ENCODE peak calls at places on chromosomes 13 and 19, in six cellular contexts. J, R, M, O, D and P are unnamed samples.

GRCh38 chr19:48401277-48401676 is 7.8 kb downstream of the GRIN2D start:
- DNase-seq in D (no peak), J (no peak), R (no peak), M (no peak), O (no peak), P (no peak)

GRCh38 chr19:32708457-32708856 is 11.1 kb upstream of the TDRD12 start:
- DNase-seq in D (no peak), R (no peak), M (no peak), J (no peak), O (no peak), P (no peak)

GRCh38 chr13:55714120-55714519 is 1426.6 kb upstream of the PRR20A start:
- DNase-seq in M (no peak), O (no peak), J (no peak), D (no peak), R (no peak), P (no peak)

GRCh38 chr13:66859934-66860867 is 369.9 kb downstream of the PCDH9 start:
- DNase-seq in M (no peak), O (no peak), J (no peak), D (no peak), R (no peak), P (no peak)

GRCh38 chr19:35353635-35354034 is 4.6 kb upstream of the FFAR3 start:
- DNase-seq in D (peak), M (no peak), J (no peak), R (no peak), O (peak), P (no peak)

GRCh38 chr13:110289661-110290060 is 17.3 kb downstream of the COL4A1 start:
- DNase-seq in M (no peak), R (no peak), D (no peak), J (no peak), O (no peak), P (no peak)

GRCh38 chr13:65638572-65639168 is 1591.5 kb downstream of the PCDH9 start:
- DNase-seq in D (peak), J (peak), O (no peak), M (no peak), R (no peak), P (no peak)

GRCh38 chr13:80823472-80823871 is 482.5 kb upstream of the SPRY2 start:
- DNase-seq in R (no peak), J (no peak), O (no peak), D (no peak), M (no peak), P (no peak)

GRCh38 chr13:110471833-110472162 is 89.7 kb downstream of the RAB20 start:
- DNase-seq in J (no peak), M (peak), D (no peak), R (peak), O (peak), P (no peak)

GRCh38 chr13:50320297-50320862 is 305.1 kb downstream of the KCNRG start:
- DNase-seq in D (peak), J (no peak), O (no peak), M (no peak), R (no peak), P (peak)

GRCh38 chr13:89688908-89689307 is 1658.6 kb upstream of the MIR17HG start:
- DNase-seq in D (no peak), R (no peak), J (no peak), M (no peak), O (no peak), P (no peak)

GRCh38 chr13:94860981-94861407 is 148.6 kb upstream of the SOX21 start:
- DNase-seq in R (no peak), M (no peak), D (peak), J (no peak), O (no peak), P (no peak)

GRCh38 chr19:41913476-41914190 is 14.6 kb downstream of the ERFL start:
- DNase-seq in J (no peak), D (no peak), R (no peak), M (no peak), O (no peak), P (no peak)

GRCh38 chr13:63901630-63902029 is 2486.0 kb upstream of the PCDH20 start:
- DNase-seq in M (no peak), D (no peak), O (no peak), J (no peak), R (no peak), P (no peak)

GRCh38 chr13:104869501-104869900 is 1666.0 kb downstream of the EFNB2 start:
- DNase-seq in M (no peak), D (no peak), O (no peak), J (no peak), R (no peak), P (no peak)

GRCh38 chr13:40666905-40667621 is 622 bp upstream of the FOXO1 start:
- DNase-seq in J (peak), D (peak), R (peak), O (peak), M (peak), P (peak)

GRCh38 chr19:19043881-19044280 is 10.5 kb downstream of the ARMC6 start:
- DNase-seq in M (no peak), D (no peak), R (no peak), O (no peak), J (no peak), P (no peak)

GRCh38 chr19:55598719-55599467 is 424 bp downstream of the FIZ1 start:
- DNase-seq in R (peak), O (peak), J (peak), D (peak), M (peak), P (peak)

GRCh38 chr19:4284176-4284958 is 5.3 kb downstream of the SHD start:
- DNase-seq in O (peak), J (no peak), R (peak), M (no peak), D (no peak), P (peak)

GRCh38 chr13:111115051-111115840 is at the start of gene ARHGEF7:
- DNase-seq in M (no peak), J (peak), D (peak), O (no peak), R (no peak), P (no peak)

GRCh38 chr13:92175330-92175729 is 776.9 kb downstream of the GPC5 start:
- DNase-seq in O (no peak), R (peak), M (no peak), D (peak), J (peak), P (peak)

GRCh38 chr19:14731200-14731599 is 41.4 kb downstream of the ZNF333 start:
- DNase-seq in J (no peak), R (no peak), D (no peak), O (no peak), M (no peak), P (no peak)

GRCh38 chr13:65724261-65724660 is 1505.9 kb downstream of the PCDH9 start:
- DNase-seq in O (no peak), D (peak), J (no peak), R (no peak), M (no peak), P (no peak)

GRCh38 chr13:46235259-46235658 is 23.5 kb downstream of the LRRC63 start:
- DNase-seq in R (no peak), O (no peak), M (no peak), D (no peak), J (no peak), P (no peak)

GRCh38 chr13:77056382-77056781 is 29.4 kb upstream of the FBXL3 start:
- DNase-seq in O (no peak), R (no peak), J (no peak), M (no peak), D (no peak), P (no peak)

GRCh38 chr19:19064811-19065745 is 1.3 kb downstream of the SLC25A42 start:
- DNase-seq in O (no peak), D (peak), M (peak), J (no peak), R (peak), P (no peak)

GRCh38 chr13:98273067-98273823 is 96.2 kb upstream of the RNF113B start:
- DNase-seq in D (no peak), R (no peak), M (no peak), O (no peak), J (no peak), P (peak)

GRCh38 chr19:29098091-29098490 is 114.9 kb downstream of the UQCRFS1 start:
- DNase-seq in R (no peak), O (no peak), M (no peak), J (no peak), D (no peak), P (no peak)

GRCh38 chr19:49430678-49431329 is 5.6 kb downstream of the GFY start:
- DNase-seq in M (no peak), O (no peak), J (no peak), R (no peak), D (no peak), P (no peak)

GRCh38 chr19:46815833-46816627 is 27.6 kb upstream of the SLC1A5 start:
- DNase-seq in J (no peak), D (no peak), M (no peak), O (no peak), R (no peak), P (no peak)
- TF ChIP-seq CTCF in J (no peak), D (no peak), M (no peak), O (no peak), R (no peak), P (no peak)

DNA sequence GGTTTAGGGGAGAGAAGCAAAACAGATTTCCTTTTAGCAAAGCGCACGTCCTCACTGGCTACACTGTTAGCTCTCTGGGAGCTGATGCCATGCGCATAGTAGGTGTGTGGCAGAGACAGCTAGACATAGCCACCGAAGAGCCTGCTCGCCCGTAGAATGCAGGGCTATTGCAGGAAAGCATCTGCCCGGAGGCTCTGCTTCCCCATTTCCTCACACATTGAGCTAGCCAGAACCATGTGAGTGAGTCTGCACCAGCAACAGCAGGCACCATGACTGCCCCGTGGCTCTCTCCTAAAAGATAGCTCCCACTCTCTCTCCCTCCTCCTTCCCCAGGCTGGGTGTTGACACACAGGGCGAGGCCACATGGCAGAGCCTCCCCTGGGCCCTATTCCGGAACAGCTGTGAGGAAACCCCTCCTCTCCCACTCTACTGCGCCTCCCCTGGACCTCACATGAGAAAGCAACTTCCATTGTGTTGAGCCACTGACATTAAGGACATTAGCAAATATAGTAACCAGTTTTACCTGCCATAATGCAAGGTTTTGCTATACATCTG is 52.3 kb upstream of the ATP12A start:
- DNase-seq in D (no peak), R (peak), J (no peak), O (no peak), M (no peak), P (no peak)
- TF ChIP-seq CTCF in D (no peak), R (no peak), J (no peak), O (no peak), M (no peak), P (no peak)

GRCh38 chr19:6023936-6024335 is 46.0 kb upstream of the RANBP3 start:
- DNase-seq in M (no peak), D (no peak), R (no peak), O (no peak), J (no peak), P (no peak)

GRCh38 chr19:6020972-6021805 is 43.2 kb upstream of the RANBP3 start:
- DNase-seq in J (no peak), D (no peak), O (no peak), M (no peak), R (no peak), P (no peak)

GRCh38 chr19:6021878-6022569 is 44.1 kb upstream of the RANBP3 start:
- DNase-seq in J (peak), D (peak), O (peak), M (peak), R (peak), P (peak)

GRCh38 chr19:6023085-6023682 is 45.2 kb upstream of the RANBP3 start:
- DNase-seq in R (no peak), M (no peak), D (peak), J (no peak), O (no peak), P (no peak)

DNA sequence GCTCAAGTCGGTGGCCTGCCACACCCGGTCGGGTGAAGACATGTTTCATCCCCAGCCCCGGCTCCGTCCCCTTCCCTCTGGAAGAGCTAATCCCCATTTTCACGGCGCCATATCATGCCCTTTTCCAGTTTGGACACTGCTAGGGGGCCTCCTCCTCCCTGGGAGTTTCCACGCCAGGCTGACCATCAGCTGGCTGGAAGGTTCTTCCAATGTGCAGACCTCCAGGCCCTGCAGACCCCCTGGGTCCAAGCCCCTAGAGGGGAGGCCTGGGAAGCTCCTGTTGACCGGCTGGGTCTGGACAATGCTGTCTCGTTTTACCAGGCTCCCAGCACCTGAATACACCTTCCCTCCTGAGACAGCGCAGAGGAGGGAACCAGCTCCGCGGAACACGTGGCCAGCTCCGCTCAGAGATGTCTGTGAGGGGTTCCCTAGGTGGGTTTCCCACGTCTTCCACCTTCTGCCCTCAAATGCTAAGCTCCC is 44.7 kb upstream of the RANBP3 start:
- DNase-seq in M (no peak), J (no peak), O (no peak), R (no peak), D (no peak), P (no peak)
- TF ChIP-seq CTCF in M (no peak), J (peak), O (peak), R (peak), D (no peak), P (no peak)

DNA sequence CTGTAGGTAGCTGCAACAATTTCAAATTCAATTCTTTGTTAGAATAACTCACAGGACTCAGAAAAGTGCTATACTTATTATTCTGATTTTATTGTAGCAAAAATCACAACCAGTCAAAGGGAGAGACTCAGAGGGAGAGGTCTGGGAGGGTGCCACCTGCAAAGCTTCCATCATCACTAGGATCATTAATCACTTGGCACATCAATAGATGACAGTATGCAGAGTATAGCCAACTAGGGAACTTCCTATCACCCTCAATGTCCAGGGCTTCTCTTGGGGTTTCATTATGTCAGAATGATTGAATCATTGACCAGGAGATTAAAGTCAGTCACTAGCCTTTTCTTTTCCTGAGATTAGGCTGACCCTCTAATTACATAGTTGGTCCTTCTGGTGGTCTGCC is 431.3 kb upstream of the ATXN8OS start:
- DNase-seq in J (no peak), D (no peak), O (no peak), M (no peak), R (no peak), P (no peak)
- TF ChIP-seq CTCF in J (no peak), D (no peak), O (no peak), M (no peak), R (no peak), P (no peak)

GRCh38 chr19:1224047-1224825 is 13.6 kb downstream of the CBARP start:
- DNase-seq in R (no peak), J (no peak), O (no peak), D (no peak), M (no peak), P (no peak)

GRCh38 chr19:1224847-1225246 is 13.0 kb downstream of the CBARP start:
- DNase-seq in O (no peak), M (no peak), D (no peak), R (no peak), J (no peak), P (no peak)

GRCh38 chr19:1221904-1222255 is 15.9 kb downstream of the CBARP start:
- DNase-seq in O (no peak), R (no peak), D (no peak), J (no peak), M (no peak), P (no peak)

GRCh38 chr19:1222394-1222793 is 15.4 kb downstream of the CBARP start:
- DNase-seq in D (no peak), O (no peak), R (no peak), M (no peak), J (no peak), P (no peak)

DNA sequence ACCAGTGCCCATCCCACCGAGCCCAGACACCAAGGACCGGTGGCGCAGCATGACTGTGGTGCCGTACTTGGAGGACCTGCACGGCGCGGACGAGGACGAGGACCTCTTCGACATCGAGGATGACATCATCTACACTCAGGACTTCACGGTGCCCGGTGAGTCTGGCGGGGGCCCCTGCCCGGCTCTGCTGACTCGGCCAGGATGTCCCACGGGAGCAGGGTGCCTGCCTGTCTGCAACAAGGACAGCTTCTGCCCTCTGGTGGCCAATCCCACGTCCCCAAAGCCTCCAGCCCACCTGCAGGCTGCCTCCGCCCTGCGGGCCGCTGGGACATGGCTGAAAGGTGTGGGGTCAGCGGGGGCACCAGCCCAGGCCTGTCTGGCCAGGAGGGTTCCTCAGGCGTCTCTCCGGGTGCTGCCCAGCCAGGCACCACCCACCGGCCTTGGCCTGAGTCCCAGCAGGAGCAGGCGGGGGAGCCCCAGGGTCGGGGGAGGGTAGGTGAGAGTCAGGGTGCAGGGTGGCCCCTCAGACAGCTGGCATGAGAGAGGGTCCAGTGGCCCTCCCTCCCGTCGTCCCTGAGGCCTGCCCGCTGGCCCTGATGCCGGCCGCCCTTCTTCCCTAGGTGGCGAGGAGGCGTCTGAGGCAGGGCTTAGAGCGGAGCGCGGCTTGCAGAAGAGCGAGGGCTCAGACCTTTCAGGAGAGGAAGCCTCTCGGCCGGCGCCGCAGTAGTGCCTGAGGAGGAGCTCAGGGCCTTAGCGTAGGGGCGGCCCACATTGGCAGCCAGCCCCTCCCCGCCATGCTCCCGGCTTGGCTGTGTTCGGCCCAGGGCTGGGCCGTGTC is 14.6 kb downstream of the CBARP start:
- DNase-seq in J (no peak), O (no peak), D (peak), M (no peak), R (no peak), P (peak)
- TF ChIP-seq CTCF in J (peak), O (peak), D (peak), M (no peak), R (peak), P (peak)